ENCODE peak calls at places on chromosomes 2 and 18, in ten cellular contexts. J is tibial artery, Y is small intestine, E is adrenal gland, F is aorta, M is SK-N-SH, O is ovary, S is BE2C, R is upper lobe of right lung, W is GM12878. V is an unnamed sample. For H3K36me3, the result is how much of the 10 kb centered on the place peaks cover.

GRCh38 chr2:193963472-193964119 is 1693.4 kb upstream of the SLC39A10 start:
- DNase-seq in Y (peak), R (no peak), F (no peak), M (peak), O (no peak), S (peak), W (no peak), E (peak), J (no peak), V (peak)

GRCh38 chr2:30820381-30821055 is 13.3 kb upstream of the CAPN13 start:
- DNase-seq in M (no peak), Y (no peak), W (no peak), S (no peak), J (no peak), F (no peak), O (no peak), E (no peak), R (no peak), V (no peak)

GRCh38 chr2:191202881-191203397 is 42.3 kb upstream of the MYO1B start:
- DNase-seq in E (no peak), R (no peak), Y (peak), S (no peak), W (no peak), J (no peak), M (no peak), F (no peak), O (no peak), V (no peak)

GRCh38 chr18:1846640-1847039 is 724.7 kb downstream of the METTL4 start:
- DNase-seq in R (no peak), E (no peak), F (no peak), M (no peak), Y (no peak), S (no peak), O (no peak), J (no peak), W (no peak), V (no peak)

GRCh38 chr2:37168217-37168981 is 11.6 kb upstream of the EIF2AK2 start:
- DNase-seq in O (no peak), F (no peak), M (peak), Y (peak), W (no peak), R (no peak), J (no peak), E (peak), S (peak), V (peak)

GRCh38 chr2:32627441-32627900 is 379 bp upstream of the TTC27 start:
- DNase-seq in E (peak), O (peak), R (no peak), J (peak), M (peak), W (no peak), Y (peak), S (peak), F (peak), V (peak)

GRCh38 chr2:85902496-85902895 is 13.7 kb upstream of the ST3GAL5 start:
- DNase-seq in M (no peak), S (no peak), W (no peak), E (no peak), J (no peak), R (no peak), Y (no peak), F (no peak), O (no peak), V (no peak)

GRCh38 chr2:88919087-88919738 is 227.7 kb downstream of the RPIA start:
- DNase-seq in M (peak), S (no peak), O (no peak), F (no peak), W (no peak), Y (no peak), R (no peak), E (peak), J (no peak), V (peak)

GRCh38 chr18:76451475-76452331 is 43.3 kb downstream of the ZNF516 start:
- DNase-seq in F (peak), S (peak), W (no peak), Y (peak), R (no peak), J (no peak), O (peak), E (no peak), M (no peak), V (no peak)

GRCh38 chr18:76398295-76398694 is 96.7 kb downstream of the ZNF516 start:
- DNase-seq in Y (peak), J (no peak), E (no peak), R (no peak), O (peak), W (no peak), F (no peak), M (no peak), S (no peak), V (no peak)

GRCh38 chr2:85765081-85765731 is 11.4 kb downstream of the ATOH8 start:
- DNase-seq in O (no peak), R (no peak), J (no peak), E (no peak), Y (no peak), M (peak), F (no peak), W (no peak), S (no peak), V (peak)

GRCh38 chr2:156340818-156341481 is 8.4 kb upstream of the NR4A2 start:
- DNase-seq in R (no peak), W (no peak), J (no peak), E (no peak), M (no peak), F (peak), O (no peak), Y (peak), S (no peak), V (peak)

GRCh38 chr2:33496150-33496549 is 19.7 kb downstream of the RASGRP3 start:
- DNase-seq in J (no peak), S (no peak), R (no peak), Y (no peak), F (no peak), O (no peak), E (no peak), W (no peak), M (no peak), V (no peak)

GRCh38 chr18:24659837-24660720 is 199.6 kb downstream of the HRH4 start:
- DNase-seq in W (no peak), R (no peak), O (peak), F (peak), E (peak), Y (peak), M (no peak), J (peak), S (no peak), V (no peak)

GRCh38 chr2:9692392-9693137 is 61.8 kb upstream of the YWHAQ start:
- DNase-seq in J (peak), M (peak), W (no peak), O (no peak), S (no peak), Y (no peak), E (no peak), R (peak), F (peak), V (peak)

GRCh38 chr18:26685438-26686173 is 137.3 kb upstream of the KCTD1 start:
- DNase-seq in F (no peak), Y (no peak), M (peak), E (no peak), R (no peak), O (no peak), W (no peak), S (peak), J (no peak), V (peak)

GRCh38 chr2:76268928-76269327 is 558.2 kb upstream of the GCFC2 start:
- DNase-seq in O (no peak), W (no peak), M (peak), S (peak), R (no peak), F (no peak), Y (peak), J (no peak), E (peak), V (no peak)

GRCh38 chr2:118167026-118167425 is 78.8 kb downstream of the INSIG2 start:
- DNase-seq in W (no peak), R (no peak), S (no peak), E (no peak), M (no peak), Y (no peak), F (no peak), J (no peak), O (no peak), V (no peak)

GRCh38 chr2:85698184-85698879 is 4.2 kb downstream of the GNLY start:
- DNase-seq in F (no peak), E (no peak), S (no peak), J (no peak), R (no peak), O (no peak), Y (no peak), M (no peak), W (no peak), V (no peak)

GRCh38 chr2:67867735-67868134 is 195.1 kb downstream of the C1D start:
- DNase-seq in O (no peak), J (no peak), W (no peak), S (no peak), Y (no peak), R (no peak), M (no peak), F (no peak), E (no peak), V (no peak)

GRCh38 chr2:156385242-156385641 is 50.9 kb upstream of the GPD2 start:
- DNase-seq in M (no peak), F (no peak), S (no peak), J (no peak), R (no peak), Y (no peak), W (no peak), O (no peak), E (no peak), V (no peak)

GRCh38 chr2:38581193-38582147 is 21.3 kb downstream of the HNRNPLL start:
- DNase-seq in O (peak), J (no peak), W (peak), F (no peak), R (no peak), S (peak), M (peak), Y (peak), E (peak), V (no peak)

GRCh38 chr2:217035967-217036366 is 176.1 kb upstream of the TNP1 start:
- DNase-seq in R (no peak), W (no peak), Y (no peak), M (no peak), S (no peak), O (no peak), E (peak), J (peak), F (peak), V (no peak)

GRCh38 chr18:51479736-51480135 is 282.3 kb upstream of the MEX3C start:
- DNase-seq in M (no peak), R (no peak), Y (no peak), O (no peak), S (no peak), J (no peak), F (no peak), E (no peak), W (no peak), V (no peak)

GRCh38 chr2:197113221-197113831 is 186.8 kb upstream of the PGAP1 start:
- DNase-seq in E (no peak), W (no peak), R (no peak), Y (peak), F (no peak), S (no peak), J (no peak), M (peak), O (no peak), V (peak)

GRCh38 chr2:200446612-200447011 is 63.3 kb downstream of the KCTD18 start:
- DNase-seq in M (no peak), E (no peak), O (no peak), F (no peak), S (no peak), W (no peak), R (no peak), J (no peak), Y (no peak), V (no peak)

GRCh38 chr2:215851091-215851490 is 162.3 kb downstream of the MREG start:
- DNase-seq in Y (no peak), S (no peak), O (no peak), F (no peak), W (no peak), R (no peak), J (no peak), E (no peak), M (no peak), V (no peak)

GRCh38 chr2:161357097-161357496 is 48.9 kb downstream of the PSMD14 start:
- DNase-seq in R (no peak), M (no peak), W (no peak), E (no peak), Y (no peak), F (no peak), J (no peak), S (no peak), O (no peak), V (no peak)

GRCh38 chr2:161358838-161359237 is 50.6 kb downstream of the PSMD14 start:
- DNase-seq in E (peak), Y (no peak), R (no peak), W (no peak), M (no peak), O (no peak), J (no peak), F (no peak), S (no peak), V (no peak)

GRCh38 chr2:161367675-161368074 is 48.4 kb upstream of the TBR1 start:
- DNase-seq in W (no peak), R (no peak), Y (no peak), O (no peak), M (no peak), S (no peak), F (no peak), E (no peak), J (no peak), V (no peak)

DNA sequence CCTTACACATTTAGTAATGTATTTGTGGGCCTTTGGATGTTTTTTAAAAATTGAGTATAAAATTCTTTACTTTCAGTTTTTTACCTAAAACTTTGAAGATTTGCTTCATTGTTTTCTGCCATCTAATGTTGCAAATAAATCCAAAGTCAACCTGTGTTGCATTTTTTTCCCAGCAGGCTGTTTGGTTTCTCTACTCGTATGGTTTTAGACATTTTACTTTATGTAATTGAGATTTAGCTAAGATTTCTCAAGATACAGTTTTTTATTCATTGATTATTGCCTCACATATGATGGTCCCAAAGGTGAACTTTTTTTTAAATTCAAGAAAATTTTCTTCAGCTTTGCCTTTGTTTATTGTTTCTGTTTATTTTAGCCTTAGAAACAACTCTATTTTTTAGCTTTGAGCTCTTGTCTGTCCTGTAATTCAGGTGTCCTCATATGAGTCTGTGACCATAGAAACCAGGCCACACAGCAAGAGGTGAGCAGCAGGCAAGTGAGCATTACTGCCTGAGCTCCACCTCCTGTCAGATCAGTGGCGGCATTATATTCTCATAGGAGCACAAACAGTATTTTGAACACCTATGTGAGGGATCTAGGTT is 53.4 kb upstream of the TBR1 start:
- DNase-seq in E (no peak), R (no peak), Y (no peak), S (no peak), W (no peak), O (no peak), F (no peak), J (no peak), M (no peak), V (no peak)
- H3K36me3 ChIP-seq in E (under half), R (under half), Y (under half), S (under half), W (under half), O (under half), F (under half), J (under half), M (half or more), V (under half)

GRCh38 chr2:207729465-207729998 is 18.1 kb downstream of the CCNYL1 start:
- DNase-seq in S (no peak), O (no peak), Y (no peak), M (no peak), J (no peak), E (no peak), R (peak), F (no peak), W (no peak), V (peak)
- H3K4me3 ChIP-seq in S (no peak), O (no peak), Y (no peak), M (no peak), J (no peak), E (no peak), R (no peak), F (no peak), W (no peak), V (no peak)

DNA sequence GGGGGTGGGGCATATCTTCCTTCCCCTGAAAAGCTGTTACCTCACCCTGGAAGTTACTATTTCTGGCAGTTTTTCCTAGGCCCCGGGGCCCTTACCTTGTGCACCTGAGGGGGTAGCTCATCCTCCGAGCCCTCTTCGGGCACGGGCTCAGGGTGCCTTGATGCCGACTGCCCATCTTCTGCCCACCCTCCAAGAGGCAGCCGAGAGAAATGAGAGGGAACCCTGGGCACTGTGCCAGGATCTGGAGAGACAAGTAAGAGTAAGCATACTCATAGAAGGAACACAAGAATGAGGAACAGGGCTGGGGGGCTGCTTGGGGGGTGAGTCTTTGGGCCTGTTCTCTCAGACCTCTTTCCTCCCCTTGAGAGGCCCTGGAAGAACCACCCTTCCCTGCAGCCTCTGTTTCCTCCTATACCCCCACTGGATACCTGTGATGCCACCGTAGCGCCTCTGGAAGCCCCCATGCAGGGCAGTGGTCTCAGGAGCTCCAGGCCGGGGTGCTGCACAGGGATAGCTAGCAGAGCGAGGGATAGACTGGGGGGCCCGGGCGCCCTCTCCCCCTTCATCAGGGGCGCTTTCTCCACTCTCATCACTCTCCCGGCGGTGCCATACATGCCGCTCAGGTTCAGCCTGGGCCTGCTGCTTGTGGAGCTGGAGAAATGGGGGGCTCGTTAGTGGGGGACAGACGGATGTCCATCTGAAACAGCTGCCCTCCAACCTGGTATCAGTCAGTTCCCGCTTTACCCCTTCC is 2.1 kb upstream of the ABCB6 start:
- DNase-seq in Y (no peak), E (no peak), W (no peak), M (no peak), F (no peak), J (no peak), R (no peak), S (no peak), O (peak), V (no peak)
- H3K36me3 ChIP-seq in Y (under half), E (half or more), W (under half), M (under half), F (under half), J (half or more), R (half or more), S (half or more), O (under half), V (under half)

DNA sequence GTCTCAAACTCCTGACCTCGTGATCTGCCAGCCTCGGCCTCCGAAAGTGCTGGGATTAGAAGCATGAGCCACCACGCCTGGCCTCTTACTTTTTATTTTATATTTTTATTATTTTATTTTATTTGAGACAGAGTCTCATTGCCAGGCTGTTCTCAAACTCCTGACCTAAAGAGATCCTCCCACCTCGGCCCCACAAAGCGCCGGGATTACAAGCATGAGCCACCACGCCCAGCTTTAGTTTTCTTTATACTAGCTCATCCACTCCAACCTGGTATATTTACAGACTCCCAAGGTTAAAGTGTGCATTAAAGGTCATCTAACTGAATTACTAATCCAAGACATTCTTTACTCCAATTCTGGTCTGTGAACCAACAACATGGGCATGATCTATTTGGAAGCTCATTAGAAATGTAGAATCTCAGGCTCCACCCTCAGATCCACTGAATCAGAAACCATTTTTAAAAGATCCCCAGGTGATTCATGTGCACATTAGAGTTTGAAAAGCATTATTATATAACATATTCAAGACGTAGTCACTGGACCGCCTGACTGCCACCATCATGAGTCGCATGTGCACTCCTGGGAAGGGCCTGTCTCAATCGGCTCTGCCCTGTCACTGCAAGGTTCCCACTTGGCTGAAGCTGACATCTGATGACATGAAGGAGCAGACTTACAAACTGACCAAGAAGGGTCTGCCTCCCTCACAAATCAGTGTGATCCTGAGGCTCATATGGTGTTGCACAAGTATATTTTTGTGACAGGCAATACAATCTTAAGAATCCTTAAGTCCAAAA is 26.6 kb downstream of the ATAD2B start:
- DNase-seq in F (no peak), R (no peak), E (no peak), O (no peak), Y (no peak), M (no peak), W (no peak), S (no peak), J (no peak), V (no peak)
- H3K4me3 ChIP-seq in F (no peak), R (no peak), E (no peak), O (no peak), Y (no peak), M (no peak), W (no peak), S (no peak), J (no peak), V (no peak)

DNA sequence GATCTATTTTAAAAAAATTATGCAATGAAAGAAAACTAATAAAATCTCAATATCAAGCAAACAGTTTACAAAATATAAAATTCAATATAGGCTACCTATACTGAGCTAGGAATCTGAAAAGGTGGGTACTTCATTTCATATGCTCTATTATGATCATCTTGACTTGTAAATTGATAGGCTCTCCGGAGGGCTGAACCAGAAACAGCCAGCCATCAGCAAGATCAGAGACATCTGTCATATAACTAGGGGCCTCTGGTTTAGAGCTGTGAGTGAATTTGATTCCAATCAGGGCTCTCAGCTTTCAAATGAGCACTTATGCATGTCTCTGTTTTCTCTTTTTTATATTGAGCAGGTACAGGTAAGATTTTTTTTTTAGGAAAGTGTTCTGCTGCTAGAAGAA is 114.2 kb downstream of the SPHKAP start:
- DNase-seq in J (no peak), M (no peak), W (no peak), S (no peak), O (no peak), R (no peak), E (no peak), Y (no peak), F (no peak), V (no peak)
- H3K36me3 ChIP-seq in J (under half), M (under half), W (under half), S (under half), O (under half), R (under half), E (under half), Y (under half), F (under half), V (under half)

DNA sequence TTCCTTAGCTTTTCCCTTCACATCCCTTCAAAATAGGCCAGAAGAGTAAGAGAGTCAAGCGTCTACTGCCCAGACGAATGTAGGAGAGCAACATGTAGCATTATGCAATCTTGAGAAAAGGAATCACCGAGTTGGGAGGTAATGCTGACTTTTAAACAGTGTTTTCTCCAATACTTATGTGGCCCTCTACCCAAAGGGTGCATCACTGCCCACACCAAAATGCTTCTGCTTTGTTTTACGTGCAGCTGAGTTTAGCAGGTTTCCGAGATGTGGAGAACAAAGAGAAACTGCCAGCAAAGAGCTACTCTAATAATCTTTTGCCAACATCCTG is 63.4 kb upstream of the ZEB2 start:
- DNase-seq in O (no peak), E (no peak), F (no peak), M (no peak), S (no peak), J (no peak), Y (no peak), W (no peak), R (no peak), V (no peak)
- H3K4me3 ChIP-seq in O (no peak), E (no peak), F (no peak), M (no peak), S (no peak), J (no peak), Y (no peak), W (no peak), R (no peak), V (no peak)

GRCh38 chr2:60771508-60771907 is 15.4 kb downstream of the PAPOLG start:
- DNase-seq in W (no peak), S (no peak), E (no peak), R (no peak), O (no peak), M (no peak), Y (no peak), F (no peak), J (no peak), V (no peak)
- H3K36me3 ChIP-seq in W (under half), S (under half), E (half or more), R (half or more), O (under half), M (under half), Y (under half), F (under half), J (half or more), V (under half)

V was measured in H7.